ENCODE peak calls at places on chromosomes 5 and 9, in eight cellular contexts. C is upper lobe of right lung, T is dorsolateral prefrontal cortex, I is NCI-H510A treated with DMSO at 0.1 percent for 48 hours, M is coronary artery, G is DMS 273 treated with DMSO at 0.1 percent for 48 hours, J is GM04504, X is astrocyte of the spinal cord. P is an unnamed sample.

GRCh38 chr5:31359839-31360238 is 166.4 kb downstream of the CDH6 start:
- DNase-seq in I (no peak), J (no peak), G (no peak), C (no peak), M (no peak), T (no peak), X (no peak), P (no peak)

GRCh38 chr9:100213730-100214477 is 114.9 kb downstream of the INVS start:
- DNase-seq in I (no peak), X (peak; percentile 66), G (no peak), T (no peak), J (no peak), C (no peak), M (no peak), P (no peak)

GRCh38 chr5:11289208-11289607 is 528.2 kb upstream of the DAP start:
- DNase-seq in T (no peak), X (no peak), I (no peak), C (no peak), G (no peak), J (no peak), M (no peak), P (no peak)

GRCh38 chr5:59640411-59640810 is 253.1 kb downstream of the PDE4D start:
- DNase-seq in G (no peak), M (no peak), T (no peak), X (peak; percentile 38), J (no peak), C (no peak), I (no peak), P (no peak)

GRCh38 chr9:81823672-81824554 is 104.3 kb upstream of the SPATA31D4 start:
- DNase-seq in G (no peak), I (no peak), C (no peak), J (no peak), T (no peak), X (no peak), M (no peak), P (no peak)

GRCh38 chr5:111553889-111554288 is 41.6 kb upstream of the STARD4 start:
- DNase-seq in C (no peak), G (no peak), T (no peak), J (no peak), X (no peak), M (no peak), I (no peak), P (no peak)

GRCh38 chr9:15889555-15889954 is 336.7 kb downstream of the CCDC171 start:
- DNase-seq in I (no peak), G (no peak), J (peak; percentile 11), M (no peak), C (no peak), T (no peak), X (peak; percentile 32), P (no peak)

GRCh38 chr9:35574578-35575104 is 30.4 kb upstream of the TESK1 start:
- DNase-seq in X (no peak), I (no peak), J (no peak), T (no peak), C (no peak), M (peak; percentile 28), G (no peak), P (no peak)

GRCh38 chr5:148729182-148729581 is 74.9 kb upstream of the HTR4 start:
- DNase-seq in C (no peak), M (no peak), J (no peak), T (no peak), I (peak; percentile 44), G (no peak), X (no peak), P (no peak)

GRCh38 chr5:90386099-90386710 is 23.4 kb downstream of the CETN3 start:
- DNase-seq in J (no peak), I (peak; percentile 12), M (no peak), X (peak; percentile 39), C (no peak), T (no peak), G (peak; percentile 9), P (no peak)

GRCh38 chr9:108473209-108474112 is 382.3 kb downstream of the ACTL7B start:
- DNase-seq in X (peak; percentile 79), I (no peak), M (no peak), C (no peak), J (no peak), T (no peak), G (no peak), P (no peak)

P was measured in osteocyte.